ENCODE peak calls at places on chromosomes 5 and 9, in five cellular contexts. W is NCI-H345; E is astrocyte of the cerebellum; P is CD8-positive, alpha-beta memory T cell; O is NCI-H226. B is an unnamed sample.

GRCh38 chr5:110072646-110073045 is 382.9 kb downstream of the MAN2A1 start:
- DNase-seq in W (no peak), E (no peak), P (no peak), O (no peak), B (no peak)

GRCh38 chr9:75117572-75117971 is 29.3 kb downstream of the OSTF1 start:
- DNase-seq in W (no peak), E (no peak), P (no peak), O (no peak), B (no peak)

GRCh38 chr9:131407717-131408195 is 13.9 kb downstream of the PRRC2B start:
- DNase-seq in W (peak), E (no peak), P (peak), O (no peak), B (peak)

GRCh38 chr9:107847977-107848376 is 358.4 kb upstream of the KLF4 start:
- DNase-seq in W (no peak), E (no peak), P (no peak), O (no peak), B (no peak)

GRCh38 chr9:12702160-12702758 is 9.1 kb downstream of the TYRP1 start:
- DNase-seq in W (no peak), E (peak), P (no peak), O (peak), B (no peak)

GRCh38 chr9:105833271-105833975 is 139.1 kb downstream of the TMEM38B start:
- DNase-seq in W (no peak), E (no peak), P (no peak), O (no peak), B (no peak)

GRCh38 chr9:20074291-20074690 is 285.5 kb upstream of the SLC24A2 start:
- DNase-seq in W (no peak), E (no peak), P (no peak), O (no peak), B (no peak)

GRCh38 chr9:65449423-65449822 is 164.4 kb upstream of the FOXD4L5 start:
- DNase-seq in W (no peak), E (no peak), P (no peak), O (no peak), B (no peak)

GRCh38 chr5:133967715-133968056 is 739 bp downstream of the C5orf15 start:
- DNase-seq in W (no peak), E (no peak), P (peak), O (peak), B (no peak)

GRCh38 chr5:65248896-65249295 is 232.8 kb downstream of the ADAMTS6 start:
- DNase-seq in W (no peak), E (no peak), P (no peak), O (no peak), B (no peak)

GRCh38 chr9:87678650-87679355 is 47.1 kb upstream of the CTSL start:
- DNase-seq in W (peak), E (peak), P (no peak), O (no peak), B (no peak)

GRCh38 chr5:54520438-54520846 is 2.9 kb downstream of the SNX18 start:
- DNase-seq in W (no peak), E (no peak), P (no peak), O (no peak), B (no peak)